ENCODE peak calls at places on chromosomes 4 and X, in nine cellular contexts. E, N, T, Z, X, C, I, V and P are unnamed samples.

GRCh38 chr4:108170729-108171540 is 2.2 kb upstream of the LEF1 start:
- DNase-seq in N (peak; percentile 76), X (no peak), I (no peak), T (no peak), Z (no peak), C (no peak), E (peak; percentile 30), V (no peak), P (no peak)

GRCh38 chrX:151155234-151155633 is 21.1 kb upstream of the GPR50 start:
- DNase-seq in Z (no peak), C (no peak), X (no peak), V (no peak), E (no peak), I (no peak), T (no peak), N (no peak), P (no peak)

GRCh38 chr4:184167576-184167975 is 50.1 kb downstream of the ENPP6 start:
- DNase-seq in Z (no peak), N (peak; percentile 87), I (no peak), T (no peak), X (no peak), C (no peak), E (no peak), V (no peak), P (peak; percentile 13)

GRCh38 chr4:107299646-107300045 is 263.5 kb upstream of the DKK2 start:
- DNase-seq in V (no peak), Z (no peak), N (no peak), I (no peak), E (no peak), X (peak; percentile 83), C (peak; percentile 38), T (no peak), P (no peak)

GRCh38 chr4:157014621-157015591 is 43.3 kb upstream of the PDGFC start:
- DNase-seq in N (peak; percentile 80), C (peak; percentile 76), I (peak; percentile 29), X (peak; percentile 98), T (no peak), V (peak; percentile 69), Z (peak; percentile 50), E (no peak), P (no peak)

GRCh38 chrX:15675490-15675921 is 10.9 kb upstream of the CLTRN start:
- DNase-seq in E (peak; percentile 74), X (no peak), C (peak; percentile 95), Z (peak; percentile 79), N (peak; percentile 80), T (no peak), V (peak; percentile 80), I (peak; percentile 70), P (peak; percentile 80)

GRCh38 chrX:119516157-119516702 is 48.0 kb downstream of the SLC25A5 start:
- DNase-seq in N (peak; percentile 79), X (peak; percentile 53), Z (peak; percentile 57), C (peak; percentile 29), V (peak; percentile 75), E (peak; percentile 76), T (peak; percentile 57), I (peak; percentile 39), P (peak; percentile 83)

GRCh38 chrX:45710081-45710801 is 509.6 kb upstream of the DIPK2B start:
- DNase-seq in X (peak; percentile 99), V (peak; percentile 96), Z (peak; percentile 90), I (peak; percentile 99), C (peak; percentile 99), T (no peak), N (no peak), E (no peak), P (no peak)

GRCh38 chrX:31580227-31580626 is 508.4 kb upstream of the FTHL17 start:
- DNase-seq in N (peak; percentile 8), I (no peak), T (no peak), E (no peak), C (no peak), V (no peak), Z (no peak), X (peak; percentile 32), P (no peak)

GRCh38 chrX:100645106-100645505 is 1.1 kb downstream of the SRPX2 start:
- DNase-seq in V (peak; percentile 65), C (peak; percentile 20), Z (peak; percentile 89), I (no peak), T (no peak), N (no peak), E (no peak), X (peak; percentile 43), P (no peak)

GRCh38 chrX:49171752-49172279 is at the start of gene PLP2:
- DNase-seq in N (peak; percentile 21), E (peak; percentile 49), T (no peak), I (no peak), Z (peak; percentile 46), C (peak; percentile 72), X (peak; percentile 59), V (peak; percentile 75), P (peak; percentile 67)

GRCh38 chr4:156999175-156999517 is 27.5 kb upstream of the PDGFC start:
- DNase-seq in I (peak; percentile 87), X (peak; percentile 99), E (no peak), C (peak; percentile 94), T (peak; percentile 79), V (peak; percentile 98), Z (peak; percentile 90), N (peak; percentile 24), P (no peak)

GRCh38 chrX:107805179-107805578 is 20.5 kb upstream of the MID2 start:
- DNase-seq in X (no peak), C (no peak), I (no peak), Z (no peak), V (no peak), N (no peak), T (no peak), E (no peak), P (no peak)

DNA sequence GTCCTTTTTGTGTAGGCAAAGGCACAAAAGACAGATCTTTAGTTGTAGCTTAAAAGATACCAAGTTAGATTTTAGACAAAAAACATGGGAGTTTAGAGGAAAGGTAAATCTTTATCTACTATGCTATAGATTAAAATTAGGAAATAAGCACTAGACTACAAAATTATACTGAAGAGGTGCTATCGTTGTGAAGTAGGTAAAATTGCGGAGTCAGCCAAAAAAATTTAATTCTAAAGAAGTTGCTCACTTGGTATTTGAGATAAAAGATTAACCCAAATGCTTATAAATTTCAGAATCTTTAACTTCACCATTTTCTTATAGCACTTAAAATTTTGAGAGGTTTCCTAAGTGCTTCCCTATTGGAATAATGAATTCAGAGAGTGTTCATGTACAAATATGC is 604.1 kb downstream of the GRXCR1 start:
- DNase-seq in V (no peak), T (no peak), N (no peak), I (no peak), E (no peak), Z (no peak), C (no peak), X (no peak), P (no peak)
- H2AFZ ChIP-seq in V (peak overlapping the region; percentile 27), T (no peak overlapping the region), N (no peak overlapping the region), I (no peak overlapping the region), E (no peak overlapping the region), Z (no peak overlapping the region), C (peak overlapping the region; percentile 55), X (peak overlapping the region; percentile 57), P (no peak overlapping the region)

GRCh38 chrX:124087000-124087746 is 125.7 kb downstream of the STAG2 start:
- DNase-seq in X (no peak), T (no peak), I (no peak), C (no peak), N (no peak), E (no peak), V (no peak), Z (no peak), P (no peak)

GRCh38 chrX:124085063-124085462 is 123.6 kb downstream of the STAG2 start:
- DNase-seq in X (no peak), E (no peak), Z (no peak), I (no peak), V (no peak), T (no peak), N (no peak), C (no peak), P (no peak)

GRCh38 chrX:124086411-124086810 is 124.9 kb downstream of the STAG2 start:
- DNase-seq in E (no peak), N (no peak), T (no peak), V (no peak), X (no peak), C (no peak), I (no peak), Z (no peak), P (no peak)
- H3K79me2 ChIP-seq in E (no peaks in the 10 kb centered on the region), N (no peaks in the 10 kb centered on the region), T (no peaks in the 10 kb centered on the region), V (no peaks in the 10 kb centered on the region), X (no peaks in the 10 kb centered on the region), C (no peaks in the 10 kb centered on the region), I (no peaks in the 10 kb centered on the region), Z (no peaks in the 10 kb centered on the region), P (no peaks in the 10 kb centered on the region)

DNA sequence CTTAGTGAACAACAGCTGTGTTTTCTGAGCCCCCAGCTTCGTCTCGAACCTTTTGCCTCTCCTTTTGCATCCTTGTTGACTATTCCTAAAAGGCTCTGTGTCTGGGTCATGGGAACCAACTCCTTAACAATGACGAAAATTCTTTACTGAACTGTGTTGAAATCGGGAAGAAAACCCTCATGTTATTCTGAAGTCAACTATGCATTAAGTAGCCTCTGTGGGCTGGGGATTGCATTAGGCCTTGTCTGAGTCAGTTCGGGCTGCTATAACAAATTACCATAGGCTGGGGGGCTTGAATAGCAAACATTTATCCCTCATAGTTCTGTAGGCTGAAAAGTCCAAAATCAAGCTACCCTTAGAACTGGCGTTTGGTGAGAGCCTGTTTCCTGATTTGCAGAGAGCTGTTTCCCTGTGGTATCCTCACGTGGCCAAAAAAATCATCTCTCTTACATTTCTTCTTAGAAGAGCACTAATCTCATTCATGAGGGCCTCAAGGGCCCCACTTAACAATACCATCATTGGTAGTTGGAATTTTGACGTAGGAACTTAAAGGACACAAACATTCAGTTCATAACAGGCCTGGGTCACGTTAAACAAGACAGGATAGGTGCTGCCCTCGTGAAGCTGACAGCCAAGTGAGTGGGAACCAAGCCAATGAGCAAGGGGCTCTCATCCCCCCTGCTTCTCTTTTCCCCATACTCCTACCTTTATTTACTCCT is 75.9 kb downstream of the CLNK start:
- DNase-seq in T (no peak), Z (no peak), C (no peak), E (no peak), X (peak; percentile 56), N (no peak), V (no peak), I (no peak), P (no peak)
- H2AFZ ChIP-seq in T (no peak overlapping the region), Z (no peak overlapping the region), C (no peak overlapping the region), E (no peak overlapping the region), X (no peak overlapping the region), N (no peak overlapping the region), V (no peak overlapping the region), I (no peak overlapping the region), P (no peak overlapping the region)

GRCh38 chrX:23742693-23743622 is at the start of gene ACOT9:
- DNase-seq in X (peak; percentile 96), E (peak; percentile 93), C (peak; percentile 81), N (peak; percentile 88), Z (peak; percentile 93), I (peak; percentile 87), V (peak; percentile 97), T (peak; percentile 88), P (peak; percentile 79)
- H3K79me2 ChIP-seq in X (peaks cover 39% of the 10 kb centered on the region), E (peaks cover 43% of the 10 kb centered on the region), C (peaks cover 50% of the 10 kb centered on the region), N (peaks cover 41% of the 10 kb centered on the region), Z (peaks cover 44% of the 10 kb centered on the region), I (peaks cover 48% of the 10 kb centered on the region), V (peaks cover 50% of the 10 kb centered on the region), T (peaks cover 33% of the 10 kb centered on the region), P (no peaks in the 10 kb centered on the region)